ENCODE peak calls at places on chromosomes 12 and 14, in ten cellular contexts. M is endothelial cell of umbilical vein, O is right lobe of liver, U is tibial nerve, H is A549, X is uterus, Z is stomach, S is HCT116, C is heart left ventricle, R is thyroid gland. B is an unnamed sample.

GRCh38 chr14:53619625-53620324 is 336.9 kb downstream of the BMP4 start:
- DNase-seq in X (peak; percentile 15), H (no peak), S (no peak), U (no peak), R (no peak), M (no peak), C (no peak), Z (no peak), O (no peak), B (no peak)

GRCh38 chr14:77278461-77279230 is 7.6 kb upstream of the NGB start:
- DNase-seq in M (no peak), U (no peak), H (no peak), X (no peak), C (no peak), R (no peak), Z (no peak), O (no peak), S (no peak), B (no peak)

GRCh38 chr14:66403183-66403582 is 83.0 kb upstream of the CCDC196 start:
- DNase-seq in Z (no peak), U (no peak), R (no peak), M (peak; percentile 27), O (no peak), S (no peak), X (no peak), C (no peak), H (peak; percentile 59), B (no peak)

GRCh38 chr14:64643709-64644108 is 60.5 kb upstream of the PLEKHG3 start:
- DNase-seq in C (no peak), R (no peak), Z (no peak), U (no peak), S (no peak), X (no peak), M (no peak), H (no peak), O (no peak), B (no peak)

GRCh38 chr12:120466560-120467315 is 2.8 kb downstream of the SRSF9 start:
- DNase-seq in U (no peak), Z (peak; percentile 48), S (peak; percentile 34), R (peak; percentile 20), C (peak; percentile 45), O (peak; percentile 31), X (no peak), H (peak; percentile 64), M (peak; percentile 29), B (peak; percentile 70)

GRCh38 chr12:130053641-130054040 is 108.6 kb upstream of the FZD10 start:
- DNase-seq in S (no peak), R (no peak), O (no peak), C (no peak), M (no peak), H (peak; percentile 12), U (no peak), Z (no peak), X (no peak), B (no peak)

GRCh38 chr12:80714055-80714454 is 2.7 kb upstream of the MYF5 start:
- DNase-seq in U (no peak), R (peak; percentile 42), H (no peak), Z (no peak), M (no peak), C (no peak), O (peak; percentile 29), S (no peak), X (no peak), B (peak; percentile 13)

GRCh38 chr12:27013606-27014084 is 539 bp downstream of the TM7SF3 start:
- DNase-seq in U (no peak), O (no peak), H (peak; percentile 40), M (peak; percentile 55), Z (no peak), S (no peak), X (no peak), R (peak; percentile 42), C (peak; percentile 29), B (peak; percentile 30)

GRCh38 chr12:38547586-38547985 is 231.0 kb downstream of the ALG10B start:
- DNase-seq in H (no peak), S (no peak), U (no peak), C (no peak), M (no peak), Z (no peak), O (no peak), R (no peak), X (no peak), B (no peak)

GRCh38 chr12:61629702-61630101 is 630.5 kb upstream of the USP15 start:
- DNase-seq in U (no peak), C (no peak), Z (no peak), R (no peak), S (no peak), X (no peak), M (no peak), H (no peak), O (no peak), B (no peak)
- H3K4me1 ChIP-seq in U (no peaks in the 10 kb centered on the region), C (no peaks in the 10 kb centered on the region), Z (no peaks in the 10 kb centered on the region), R (no peaks in the 10 kb centered on the region), S (no peaks in the 10 kb centered on the region), X (no peaks in the 10 kb centered on the region), M (no peaks in the 10 kb centered on the region), H (no peaks in the 10 kb centered on the region), O (no peaks in the 10 kb centered on the region), B (no peaks in the 10 kb centered on the region)

GRCh38 chr12:93441111-93441616 is 583 bp downstream of the UBE2N start:
- DNase-seq in S (no peak), C (peak; percentile 53), H (peak; percentile 23), O (peak; percentile 51), X (peak; percentile 18), R (peak; percentile 28), U (no peak), M (peak; percentile 31), Z (peak; percentile 31), B (peak; percentile 16)

GRCh38 chr12:93442411-93443340 is 929 bp upstream of the UBE2N start:
- DNase-seq in R (no peak), Z (no peak), S (no peak), H (no peak), X (no peak), U (no peak), M (no peak), O (no peak), C (no peak), B (no peak)

GRCh38 chr12:93443576-93443975 is 1.8 kb upstream of the UBE2N start:
- DNase-seq in X (no peak), S (no peak), R (no peak), C (no peak), H (no peak), M (no peak), O (no peak), U (no peak), Z (no peak), B (no peak)

GRCh38 chr12:93440043-93440835 is 1.5 kb downstream of the UBE2N start:
- DNase-seq in H (peak; percentile 10), X (no peak), M (peak; percentile 21), Z (no peak), S (no peak), O (no peak), R (no peak), U (no peak), C (no peak), B (no peak)

DNA sequence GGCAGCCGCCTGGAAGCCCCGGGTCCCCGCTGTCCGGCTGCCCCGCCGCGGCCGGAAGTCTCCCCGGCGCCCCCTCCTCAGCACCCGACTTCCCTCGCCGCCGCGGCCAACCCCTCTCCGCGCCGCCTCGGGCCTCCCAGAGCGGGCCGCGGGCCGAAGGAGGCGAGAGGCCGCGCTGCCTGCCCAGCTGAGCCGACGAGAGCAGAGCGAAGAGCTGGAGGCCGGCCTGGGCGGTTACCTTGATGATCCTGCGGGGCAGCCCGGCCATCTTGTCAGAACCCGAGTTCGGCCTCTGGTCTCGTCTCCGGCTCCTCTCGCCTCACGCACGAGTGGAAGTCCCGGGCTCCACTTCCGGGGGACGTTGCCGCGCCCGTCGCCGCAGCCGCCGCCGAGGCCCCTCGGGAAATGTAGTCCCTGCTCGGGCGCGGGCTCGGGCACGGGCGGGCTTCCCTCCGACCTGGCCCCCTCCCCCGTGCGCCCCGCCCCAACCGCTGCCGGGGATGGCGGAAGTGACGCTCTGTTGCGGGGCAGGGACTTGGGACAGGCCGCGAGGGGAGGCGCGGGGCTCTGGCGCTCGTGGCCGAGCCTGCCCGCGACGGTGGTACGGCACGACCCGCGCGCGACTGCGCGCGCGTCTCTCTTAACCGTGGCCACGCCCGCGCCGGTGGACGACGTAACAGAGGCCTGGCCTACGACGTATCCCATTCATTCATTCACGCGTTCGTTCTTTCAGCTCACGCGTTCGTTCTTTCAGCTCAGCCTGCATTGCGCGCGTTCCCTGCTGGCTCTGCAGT is at the start of gene UBE2N:
- DNase-seq in R (peak; percentile 97), Z (peak; percentile 96), X (peak; percentile 94), C (peak; percentile 98), U (peak; percentile 86), M (peak; percentile 96), S (peak; percentile 88), O (peak; percentile 98), H (peak; percentile 97), B (peak; percentile 96)
- TF ChIP-seq POLR2A in R (peak; percentile 75), Z (no peak), X (peak; percentile 78), C (peak; percentile 80), U (peak; percentile 72), M (peak; percentile 74), S (peak; percentile 87), O (peak; percentile 72), H (peak; percentile 79), B (peak; percentile 77)

GRCh38 chr12:40031965-40032364 is 73.9 kb downstream of the SLC2A13 start:
- DNase-seq in U (no peak), C (no peak), S (no peak), H (no peak), Z (no peak), X (no peak), O (no peak), R (no peak), M (no peak), B (peak; percentile 48)
- TF ChIP-seq CTCF in U (no peak), C (no peak), S (peak; percentile 9), H (peak; percentile 11), Z (no peak), X (no peak), O (peak; percentile 13), R (no peak), M (no peak), B (peak; percentile 57)

GRCh38 chr12:65152586-65152985 is 16.8 kb upstream of the LEMD3 start:
- DNase-seq in S (no peak), Z (no peak), H (no peak), O (no peak), M (no peak), X (no peak), C (no peak), U (no peak), R (no peak), B (no peak)
- H3K4me1 ChIP-seq in S (peaks cover 2% of the 10 kb centered on the region), Z (no peaks in the 10 kb centered on the region), H (peaks cover 4% of the 10 kb centered on the region), O (no peaks in the 10 kb centered on the region), M (peaks cover 7% of the 10 kb centered on the region), X (no peaks in the 10 kb centered on the region), C (no peaks in the 10 kb centered on the region), U (no peaks in the 10 kb centered on the region), R (no peaks in the 10 kb centered on the region), B (no peaks in the 10 kb centered on the region)

DNA sequence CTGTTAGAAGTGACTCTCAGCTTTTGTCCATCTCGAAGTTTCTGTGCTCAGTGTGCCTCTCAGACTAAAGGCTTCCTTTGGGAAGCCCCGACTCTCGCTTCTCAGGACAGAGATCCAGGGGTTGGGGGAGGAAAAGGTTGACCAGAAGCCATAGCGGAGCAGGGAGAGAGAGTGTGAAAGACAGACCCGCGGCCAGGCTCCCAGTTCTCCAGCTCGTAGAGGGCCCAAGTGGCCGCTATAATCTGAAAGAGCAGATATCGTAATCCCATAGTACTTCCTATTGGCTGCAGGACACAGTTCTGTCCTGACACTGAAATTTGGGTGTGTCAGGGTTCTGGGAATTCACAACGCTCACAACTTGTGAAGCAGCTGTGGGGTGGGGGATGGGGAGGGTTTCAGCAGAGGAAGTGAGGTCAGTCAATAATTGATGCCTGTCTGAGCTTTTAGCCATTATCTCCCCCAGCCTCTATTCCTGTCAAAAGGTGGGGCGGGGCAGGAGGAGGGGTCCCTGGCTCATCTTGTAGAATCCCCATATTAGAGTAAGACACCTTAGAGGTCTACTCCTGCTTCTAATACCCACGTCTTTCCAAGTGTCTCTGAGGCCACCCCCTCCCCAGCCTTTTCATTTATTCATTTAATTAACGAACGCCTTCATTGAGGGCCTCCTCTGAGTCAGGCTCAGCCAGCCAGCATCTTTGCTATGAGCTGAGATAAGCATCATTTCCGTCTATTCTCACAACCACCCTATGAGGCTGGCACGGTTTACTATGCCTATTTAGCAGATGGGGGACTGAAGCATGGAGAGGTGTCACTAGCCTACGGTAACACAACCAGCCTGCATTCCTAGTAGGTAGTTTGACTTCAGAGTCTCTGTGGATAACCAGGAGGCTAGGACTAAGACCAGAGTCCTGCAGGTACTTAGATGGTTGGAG is 1.5 kb upstream of the ACVRL1 start:
- DNase-seq in X (peak; percentile 91), Z (peak; percentile 52), R (peak; percentile 39), U (peak; percentile 77), M (peak; percentile 90), C (peak; percentile 94), O (no peak), H (no peak), S (no peak), B (peak; percentile 68)
- TF ChIP-seq POLR2A in X (no peak), Z (no peak), R (no peak), U (peak; percentile 20), M (peak; percentile 48), C (peak; percentile 51), O (no peak), H (no peak), S (no peak), B (peak; percentile 18)

B was measured in body of pancreas.